ENCODE peak calls at places on chromosomes 5 and 9, in six cellular contexts. One of them, this sample, is unnamed.

GRCh38 chr5:176817864-176818377 is 7.6 kb downstream of the UNC5A start:
- DNase-seq in cardiac muscle cell: peak; percentile 70
- DNase-seq in fibroblast of lung: no peak
- DNase-seq in uterus: no peak
- DNase-seq in GM06990: no peak
- DNase-seq in A549: peak; percentile 89
- DNase-seq in this sample: no peak

GRCh38 chr5:66255702-66256101 is 111.6 kb downstream of the SREK1 start:
- DNase-seq in cardiac muscle cell: no peak
- DNase-seq in fibroblast of lung: no peak
- DNase-seq in uterus: no peak
- DNase-seq in GM06990: no peak
- DNase-seq in A549: no peak
- DNase-seq in this sample: no peak

GRCh38 chr9:111400564-111400898 is 70.5 kb upstream of the OR2K2 start:
- DNase-seq in cardiac muscle cell: no peak
- DNase-seq in fibroblast of lung: no peak
- DNase-seq in uterus: no peak
- DNase-seq in GM06990: no peak
- DNase-seq in A549: no peak
- DNase-seq in this sample: peak; percentile 4

GRCh38 chr5:119070578-119070827 is 384 bp upstream of the DMXL1 start:
- DNase-seq in cardiac muscle cell: peak; percentile 92
- DNase-seq in fibroblast of lung: no peak
- DNase-seq in uterus: no peak
- DNase-seq in GM06990: no peak
- DNase-seq in A549: peak; percentile 48
- DNase-seq in this sample: no peak

GRCh38 chr5:41186143-41186542 is 27.2 kb downstream of the C6 start:
- DNase-seq in cardiac muscle cell: no peak
- DNase-seq in fibroblast of lung: no peak
- DNase-seq in uterus: no peak
- DNase-seq in GM06990: no peak
- DNase-seq in A549: no peak
- DNase-seq in this sample: no peak

GRCh38 chr9:38027714-38028113 is 41.3 kb downstream of the SHB start:
- DNase-seq in cardiac muscle cell: no peak
- DNase-seq in fibroblast of lung: no peak
- DNase-seq in uterus: no peak
- DNase-seq in GM06990: no peak
- DNase-seq in A549: no peak
- DNase-seq in this sample: no peak

GRCh38 chr9:89984214-89984613 is 379.4 kb downstream of the GADD45G start:
- DNase-seq in cardiac muscle cell: no peak
- DNase-seq in fibroblast of lung: peak; percentile 55
- DNase-seq in uterus: no peak
- DNase-seq in GM06990: no peak
- DNase-seq in A549: no peak
- DNase-seq in this sample: peak; percentile 23

GRCh38 chr5:134242146-134242545 is 16.3 kb upstream of the PPP2CA start:
- DNase-seq in cardiac muscle cell: no peak
- DNase-seq in fibroblast of lung: peak; percentile 97
- DNase-seq in uterus: peak; percentile 47
- DNase-seq in GM06990: no peak
- DNase-seq in A549: no peak
- DNase-seq in this sample: peak; percentile 37

GRCh38 chr9:134475051-134475790 is 149.0 kb downstream of the RXRA start:
- DNase-seq in cardiac muscle cell: no peak
- DNase-seq in fibroblast of lung: peak; percentile 85
- DNase-seq in uterus: peak; percentile 88
- DNase-seq in GM06990: no peak
- DNase-seq in A549: no peak
- DNase-seq in this sample: peak; percentile 89

GRCh38 chr5:144191998-144192397 is 21.3 kb downstream of the KCTD16 start:
- DNase-seq in cardiac muscle cell: peak; percentile 21
- DNase-seq in fibroblast of lung: peak; percentile 82
- DNase-seq in uterus: no peak
- DNase-seq in GM06990: peak; percentile 48
- DNase-seq in A549: peak; percentile 49
- DNase-seq in this sample: peak; percentile 79

GRCh38 chr9:97557606-97558095 is 56.2 kb downstream of the TMOD1 start:
- DNase-seq in cardiac muscle cell: no peak
- DNase-seq in fibroblast of lung: peak; percentile 53
- DNase-seq in uterus: peak; percentile 82
- DNase-seq in GM06990: no peak
- DNase-seq in A549: no peak
- DNase-seq in this sample: peak; percentile 43

GRCh38 chr5:52997424-52997823 is 8.3 kb downstream of the ITGA2 start:
- DNase-seq in cardiac muscle cell: no peak
- DNase-seq in fibroblast of lung: no peak
- DNase-seq in uterus: no peak
- DNase-seq in GM06990: no peak
- DNase-seq in A549: peak; percentile 18
- DNase-seq in this sample: no peak

GRCh38 chr5:132816554-132816953 is 3.5 kb downstream of the SOWAHA start:
- DNase-seq in cardiac muscle cell: no peak
- DNase-seq in fibroblast of lung: peak; percentile 47
- DNase-seq in uterus: no peak
- DNase-seq in GM06990: no peak
- DNase-seq in A549: no peak
- DNase-seq in this sample: no peak

GRCh38 chr5:81167544-81167943 is 65.6 kb upstream of the CKMT2 start:
- DNase-seq in cardiac muscle cell: peak; percentile 38
- DNase-seq in fibroblast of lung: no peak
- DNase-seq in uterus: no peak
- DNase-seq in GM06990: no peak
- DNase-seq in A549: no peak
- DNase-seq in this sample: no peak

GRCh38 chr9:86535406-86535915 is 181.3 kb upstream of the TUT7 start:
- DNase-seq in cardiac muscle cell: no peak
- DNase-seq in fibroblast of lung: no peak
- DNase-seq in uterus: no peak
- DNase-seq in GM06990: no peak
- DNase-seq in A549: no peak
- DNase-seq in this sample: no peak

GRCh38 chr5:168366124-168366523 is 74.7 kb downstream of the WWC1 start:
- DNase-seq in cardiac muscle cell: no peak
- DNase-seq in fibroblast of lung: peak; percentile 71
- DNase-seq in uterus: no peak
- DNase-seq in GM06990: no peak
- DNase-seq in A549: no peak
- DNase-seq in this sample: peak; percentile 73

GRCh38 chr5:150129813-150130492 is 25.7 kb downstream of the PDGFRB start:
- DNase-seq in cardiac muscle cell: peak; percentile 77
- DNase-seq in fibroblast of lung: peak; percentile 84
- DNase-seq in uterus: peak; percentile 87
- DNase-seq in GM06990: peak; percentile 39
- DNase-seq in A549: peak; percentile 94
- DNase-seq in this sample: peak; percentile 83

GRCh38 chr5:89213584-89213983 is 330.6 kb upstream of the MEF2C start:
- DNase-seq in cardiac muscle cell: peak; percentile 2
- DNase-seq in fibroblast of lung: peak; percentile 84
- DNase-seq in uterus: no peak
- DNase-seq in GM06990: no peak
- DNase-seq in A549: no peak
- DNase-seq in this sample: peak; percentile 90

GRCh38 chr5:103439007-103439406 is 123.6 kb downstream of the NUDT12 start:
- DNase-seq in cardiac muscle cell: no peak
- DNase-seq in fibroblast of lung: no peak
- DNase-seq in uterus: no peak
- DNase-seq in GM06990: no peak
- DNase-seq in A549: no peak
- DNase-seq in this sample: no peak

GRCh38 chr5:103445426-103446035 is 117.1 kb downstream of the NUDT12 start:
- DNase-seq in cardiac muscle cell: no peak
- DNase-seq in fibroblast of lung: no peak
- DNase-seq in uterus: no peak
- DNase-seq in GM06990: no peak
- DNase-seq in A549: no peak
- DNase-seq in this sample: no peak

GRCh38 chr5:103444333-103445038 is 118.1 kb downstream of the NUDT12 start:
- DNase-seq in cardiac muscle cell: no peak
- DNase-seq in fibroblast of lung: no peak
- DNase-seq in uterus: no peak
- DNase-seq in GM06990: no peak
- DNase-seq in A549: no peak
- DNase-seq in this sample: no peak

GRCh38 chr5:103442756-103443155 is 119.8 kb downstream of the NUDT12 start:
- DNase-seq in cardiac muscle cell: no peak
- DNase-seq in fibroblast of lung: no peak
- DNase-seq in uterus: no peak
- DNase-seq in GM06990: no peak
- DNase-seq in A549: no peak
- DNase-seq in this sample: no peak

DNA sequence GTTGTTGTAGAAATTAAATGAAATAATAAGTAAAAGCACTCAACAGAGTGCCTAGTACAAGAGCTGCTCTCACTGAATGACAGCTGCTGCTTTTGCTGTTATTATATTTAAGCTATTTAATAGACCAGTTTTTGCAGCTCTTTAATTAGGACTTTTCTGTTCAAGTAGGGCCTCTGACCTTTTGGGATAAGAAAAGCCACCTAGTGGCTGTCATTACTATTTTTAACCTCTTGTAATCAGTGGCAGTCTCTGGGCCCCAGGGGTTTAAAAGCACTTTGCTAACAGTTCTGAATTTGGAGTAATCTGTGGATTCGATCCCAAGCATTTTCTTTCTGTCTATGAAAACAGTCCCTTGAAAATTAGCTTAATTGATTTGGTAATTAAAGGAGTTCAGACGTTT is 121.1 kb downstream of the NUDT12 start:
- DNase-seq in cardiac muscle cell: peak; percentile 67
- DNase-seq in fibroblast of lung: no peak
- DNase-seq in uterus: no peak
- DNase-seq in GM06990: no peak
- DNase-seq in A549: no peak
- DNase-seq in this sample: no peak
- TF ChIP-seq CTCF in cardiac muscle cell: no peak
- TF ChIP-seq CTCF in fibroblast of lung: no peak
- TF ChIP-seq CTCF in uterus: no peak
- TF ChIP-seq CTCF in GM06990: peak; percentile 35
- TF ChIP-seq CTCF in A549: peak; percentile 9
- TF ChIP-seq CTCF in this sample: no peak

DNA sequence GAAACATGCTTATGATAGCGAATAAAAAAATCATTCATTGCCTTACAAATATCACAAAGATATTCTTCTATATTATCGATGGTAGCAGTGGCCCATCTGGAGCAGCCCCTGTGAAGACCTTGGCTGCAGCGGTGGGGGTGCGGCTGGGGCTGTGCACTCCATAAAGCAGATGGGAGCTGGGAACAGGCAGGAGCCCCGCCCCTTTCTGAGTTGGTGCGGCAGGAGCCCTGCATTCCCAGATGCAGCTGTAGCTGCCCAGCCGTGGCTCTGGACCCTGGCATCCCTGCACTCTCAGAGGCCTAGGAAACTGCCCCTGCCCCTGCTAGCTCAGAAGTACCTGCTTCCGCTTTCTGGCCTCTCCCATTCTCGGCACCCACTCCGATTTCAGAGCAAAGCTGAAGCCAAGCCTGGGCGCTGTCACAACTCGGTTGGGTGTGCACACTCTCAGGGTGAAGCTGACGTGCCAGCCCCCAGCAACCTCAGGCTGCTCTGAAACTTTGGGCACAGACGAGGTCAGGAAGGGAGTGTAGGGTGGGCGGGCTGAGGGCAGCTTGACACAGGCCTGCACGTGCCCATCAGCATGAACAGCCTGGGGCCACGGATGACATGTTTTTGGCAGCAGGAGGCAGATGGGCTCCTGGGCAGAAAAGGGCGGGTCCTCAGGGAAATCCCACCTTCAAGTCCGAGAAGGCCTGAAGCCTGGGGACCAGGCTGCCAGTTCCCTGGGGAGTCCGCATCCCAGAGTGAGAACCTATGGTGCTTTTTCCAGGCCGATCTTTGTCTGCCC is 1440.8 kb upstream of the ACO1 start:
- DNase-seq in cardiac muscle cell: no peak
- DNase-seq in fibroblast of lung: no peak
- DNase-seq in uterus: no peak
- DNase-seq in GM06990: no peak
- DNase-seq in A549: no peak
- DNase-seq in this sample: no peak
- H3K4me3 ChIP-seq in cardiac muscle cell: no peak overlapping the region
- H3K4me3 ChIP-seq in fibroblast of lung: no peak overlapping the region
- H3K4me3 ChIP-seq in uterus: no peak overlapping the region
- H3K4me3 ChIP-seq in GM06990: no peak overlapping the region
- H3K4me3 ChIP-seq in A549: no peak overlapping the region
- H3K4me3 ChIP-seq in this sample: no peak overlapping the region

DNA sequence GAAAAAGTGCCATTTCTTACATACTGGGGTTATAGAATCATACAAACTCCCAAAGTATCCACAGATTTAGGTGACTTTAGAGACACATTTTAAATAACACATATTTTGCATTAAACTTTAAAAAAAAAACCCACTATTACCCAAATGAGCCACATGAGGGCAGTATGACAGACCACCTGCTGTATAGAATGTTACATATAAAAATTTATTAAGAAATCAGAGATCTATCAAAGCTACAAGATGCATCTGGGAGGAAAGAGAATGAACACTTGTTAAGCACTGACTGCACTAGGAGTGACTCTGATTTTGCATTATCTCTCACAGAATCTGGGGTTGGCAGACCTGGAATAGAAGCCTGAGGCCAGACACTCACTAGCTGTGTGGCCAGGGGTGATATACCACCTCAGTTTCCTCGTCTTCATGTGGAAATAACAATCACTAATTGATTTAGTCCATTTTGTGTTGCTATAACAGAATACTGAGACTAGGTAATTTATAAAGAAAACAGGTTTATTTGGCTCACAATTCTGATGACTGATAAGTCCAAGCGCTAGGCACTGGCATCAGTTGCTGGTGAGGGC is 98.4 kb downstream of the ARSB start:
- DNase-seq in cardiac muscle cell: no peak
- DNase-seq in fibroblast of lung: peak; percentile 40
- DNase-seq in uterus: no peak
- DNase-seq in GM06990: no peak
- DNase-seq in A549: peak; percentile 8
- DNase-seq in this sample: peak; percentile 54
- TF ChIP-seq CTCF in cardiac muscle cell: peak; percentile 69
- TF ChIP-seq CTCF in fibroblast of lung: peak; percentile 68
- TF ChIP-seq CTCF in uterus: peak; percentile 46
- TF ChIP-seq CTCF in GM06990: peak; percentile 45
- TF ChIP-seq CTCF in A549: peak; percentile 72
- TF ChIP-seq CTCF in this sample: peak; percentile 63

DNA sequence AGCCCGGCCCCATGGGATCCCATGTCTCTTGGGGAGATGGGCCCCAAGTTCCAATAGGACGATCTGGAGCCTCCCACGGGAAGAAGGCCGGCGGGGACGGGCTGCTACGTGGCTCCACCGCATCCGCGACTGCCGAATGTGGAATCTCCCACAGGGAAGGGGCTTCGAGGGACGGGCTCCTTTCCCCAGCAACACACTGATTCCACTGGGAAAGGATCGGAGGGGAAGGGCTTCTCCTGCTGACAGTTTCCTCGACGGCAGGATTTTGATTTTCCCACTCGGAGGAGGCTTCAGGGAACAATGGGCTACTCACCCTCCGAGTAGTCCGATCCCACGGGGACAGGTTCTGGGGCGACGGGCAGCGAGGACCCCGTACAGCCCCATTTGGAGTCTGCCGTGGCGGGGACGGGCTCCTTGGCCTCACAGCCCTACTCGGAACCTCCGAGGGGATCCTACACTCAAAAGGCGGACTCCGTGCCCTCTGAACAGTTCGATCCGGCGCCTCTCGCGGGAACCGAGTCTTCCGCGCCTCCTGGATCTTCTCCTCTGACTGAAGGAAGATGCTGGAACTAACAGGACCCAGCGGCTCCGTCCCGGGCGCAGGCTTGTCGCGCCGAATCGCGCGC is 1.3 kb downstream of the PROB1 start:
- DNase-seq in cardiac muscle cell: no peak
- DNase-seq in fibroblast of lung: no peak
- DNase-seq in uterus: no peak
- DNase-seq in GM06990: no peak
- DNase-seq in A549: no peak
- DNase-seq in this sample: no peak
- H3K4me3 ChIP-seq in cardiac muscle cell: peak overlapping the region; percentile 32
- H3K4me3 ChIP-seq in fibroblast of lung: peak overlapping the region; percentile 51
- H3K4me3 ChIP-seq in uterus: peak overlapping the region; percentile 35
- H3K4me3 ChIP-seq in GM06990: peak overlapping the region; percentile 68
- H3K4me3 ChIP-seq in A549: no peak overlapping the region
- H3K4me3 ChIP-seq in this sample: peak overlapping the region; percentile 22